ENCODE peak calls at places on chromosomes 12 and 14, in eight cellular contexts. N, M, P, D, K, A, B and Q are unnamed samples.

GRCh38 chr14:50875359-50876090 is 3.7 kb downstream of the ABHD12B start:
- DNase-seq in N (no peak), M (peak), P (no peak), D (no peak), K (no peak), A (no peak), B (no peak), Q (no peak)

GRCh38 chr14:72714094-72714493 is 179.8 kb downstream of the DPF3 start:
- DNase-seq in N (no peak), M (peak), P (no peak), D (no peak), K (no peak), A (no peak), B (no peak), Q (no peak)

GRCh38 chr12:11763760-11764520 is 114.5 kb downstream of the ETV6 start:
- DNase-seq in N (no peak), M (no peak), P (no peak), D (no peak), K (no peak), A (no peak), B (no peak), Q (no peak)

GRCh38 chr12:87779858-87780498 is 249.2 kb downstream of the C12orf50 start:
- DNase-seq in N (no peak), M (no peak), P (no peak), D (no peak), K (no peak), A (peak), B (no peak), Q (no peak)

GRCh38 chr14:44309336-44309735 is 197.7 kb downstream of the FSCB start:
- DNase-seq in N (no peak), M (no peak), P (no peak), D (no peak), K (no peak), A (no peak), B (no peak), Q (no peak)

GRCh38 chr12:116492703-116493324 is 66.4 kb upstream of the MAP1LC3B2 start:
- DNase-seq in N (peak), M (peak), P (no peak), D (peak), K (no peak), A (no peak), B (no peak), Q (no peak)

GRCh38 chr14:86221000-86221399 is 691.1 kb downstream of the FLRT2 start:
- DNase-seq in N (no peak), M (no peak), P (no peak), D (no peak), K (no peak), A (peak), B (no peak), Q (no peak)

GRCh38 chr12:119444462-119445044 is 110.0 kb downstream of the CCDC60 start:
- DNase-seq in N (peak), M (peak), P (no peak), D (peak), K (no peak), A (peak), B (peak), Q (peak)

GRCh38 chr14:50403433-50403832 is 6.8 kb upstream of the CDKL1 start:
- DNase-seq in N (no peak), M (no peak), P (no peak), D (no peak), K (no peak), A (no peak), B (no peak), Q (no peak)

GRCh38 chr12:121925361-121925725 is 7.0 kb downstream of the CFAP251 start:
- DNase-seq in N (no peak), M (no peak), P (no peak), D (no peak), K (no peak), A (no peak), B (no peak), Q (no peak)

GRCh38 chr14:48937796-48938195 is 648.4 kb downstream of the RPS29 start:
- DNase-seq in N (no peak), M (no peak), P (no peak), D (no peak), K (no peak), A (no peak), B (no peak), Q (no peak)

GRCh38 chr14:52023518-52023917 is 34.2 kb downstream of the RTRAF start:
- DNase-seq in N (no peak), M (no peak), P (no peak), D (no peak), K (no peak), A (no peak), B (no peak), Q (peak)

GRCh38 chr12:124804011-124804621 is 59.5 kb downstream of the SCARB1 start:
- DNase-seq in N (peak), M (peak), P (no peak), D (peak), K (no peak), A (peak), B (peak), Q (peak)

GRCh38 chr12:22709292-22709691 is 84.3 kb downstream of the ETNK1 start:
- DNase-seq in N (peak), M (peak), P (no peak), D (peak), K (no peak), A (no peak), B (no peak), Q (no peak)

GRCh38 chr14:61330511-61330910 is 9.1 kb downstream of the PRKCH start:
- DNase-seq in N (no peak), M (no peak), P (no peak), D (no peak), K (no peak), A (no peak), B (no peak), Q (no peak)

GRCh38 chr12:4134833-4135597 is 138.5 kb upstream of the CCND2 start:
- DNase-seq in N (no peak), M (no peak), P (no peak), D (no peak), K (no peak), A (no peak), B (no peak), Q (no peak)

GRCh38 chr12:39442895-39443703 is at the start of gene KIF21A:
- DNase-seq in N (peak), M (peak), P (peak), D (peak), K (peak), A (peak), B (peak), Q (peak)
- TF ChIP-seq POLR2A in N (peak), M (peak), P (peak), D (peak), K (no peak), A (peak), B (no peak), Q (peak)

DNA sequence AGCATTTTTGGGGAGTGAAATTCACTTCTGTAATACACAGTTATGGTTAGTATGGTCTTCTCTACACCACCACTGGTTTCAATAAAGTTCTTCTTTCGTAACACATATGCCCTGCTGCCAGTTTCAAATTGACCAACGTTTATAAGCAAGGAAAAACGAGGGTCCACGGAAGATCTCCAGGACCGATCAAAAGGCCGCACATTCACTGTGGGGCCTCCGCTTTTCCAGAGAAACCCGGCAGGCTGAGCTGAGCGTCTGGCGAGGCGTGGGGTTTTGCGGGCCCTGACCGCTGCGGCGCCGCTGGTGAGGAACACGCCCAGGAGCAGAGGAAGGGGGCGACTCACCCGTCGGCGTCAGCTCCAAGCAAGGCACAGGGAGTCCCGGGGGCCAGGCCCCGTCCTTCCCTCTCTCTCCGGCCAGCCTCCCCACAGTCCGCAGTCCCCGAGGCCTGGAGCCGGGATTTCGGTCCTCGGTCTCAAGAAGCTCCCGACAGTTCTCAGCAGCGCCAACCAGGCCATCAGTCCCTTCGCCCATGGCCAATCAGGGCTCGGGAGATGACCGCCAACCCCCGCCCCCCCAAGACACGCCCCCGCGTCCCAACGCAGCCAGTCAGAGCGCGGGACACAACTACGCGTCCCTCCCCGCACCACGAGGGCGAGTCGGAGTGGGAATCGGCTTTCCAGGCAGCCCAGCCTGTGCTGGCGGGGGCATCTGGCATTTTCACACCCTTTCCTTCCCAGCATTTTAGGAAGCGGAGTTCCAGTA is at the start of gene MTERF2:
- DNase-seq in N (peak), M (peak), P (peak), D (peak), K (peak), A (peak), B (peak), Q (peak)
- H3K4me3 ChIP-seq in N (peak), M (peak), P (peak), D (peak), K (peak), A (peak), B (peak), Q (peak)

GRCh38 chr12:8548192-8548591 is 7.5 kb upstream of the CLEC4E start:
- DNase-seq in N (no peak), M (no peak), P (no peak), D (no peak), K (no peak), A (no peak), B (no peak), Q (no peak)

GRCh38 chr12:8554451-8555195 is 13.9 kb upstream of the CLEC4E start:
- DNase-seq in N (no peak), M (peak), P (no peak), D (no peak), K (no peak), A (no peak), B (no peak), Q (no peak)

GRCh38 chr12:8556748-8557147 is 16.0 kb upstream of the CLEC4E start:
- DNase-seq in N (no peak), M (no peak), P (no peak), D (no peak), K (no peak), A (no peak), B (no peak), Q (no peak)

GRCh38 chr12:8549381-8549780 is 8.7 kb upstream of the CLEC4E start:
- DNase-seq in N (no peak), M (no peak), P (no peak), D (no peak), K (no peak), A (no peak), B (no peak), Q (no peak)

DNA sequence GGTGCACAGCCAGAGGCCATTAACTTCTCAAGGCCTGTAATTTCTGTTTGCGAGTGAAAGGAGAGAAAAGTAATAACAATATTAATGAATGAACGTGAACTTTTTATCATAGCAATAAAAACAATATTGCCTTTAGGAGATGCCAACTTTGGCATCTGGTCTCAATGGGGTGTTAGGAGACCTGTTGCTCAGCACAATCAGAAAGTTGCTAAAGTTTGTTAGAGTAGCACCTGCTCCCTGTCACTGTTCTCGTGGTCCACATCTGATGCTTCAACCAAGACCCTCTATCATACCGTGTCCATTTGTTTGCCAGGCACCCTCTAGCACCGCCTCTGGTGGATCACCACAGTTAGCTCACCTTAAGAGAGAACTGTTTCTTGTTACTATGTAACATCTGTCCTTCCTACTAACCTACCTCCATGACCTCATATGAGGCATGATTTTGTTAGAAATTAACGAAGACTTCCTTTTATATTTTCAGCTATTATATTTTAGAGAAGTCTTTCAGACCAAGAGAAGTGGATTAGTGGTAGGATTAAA is 12.5 kb upstream of the CLEC4E start:
- DNase-seq in N (no peak), M (no peak), P (no peak), D (no peak), K (no peak), A (no peak), B (no peak), Q (no peak)
- TF ChIP-seq CTCF in N (no peak), M (no peak), P (no peak), D (no peak), K (no peak), A (no peak), B (no peak), Q (no peak)

DNA sequence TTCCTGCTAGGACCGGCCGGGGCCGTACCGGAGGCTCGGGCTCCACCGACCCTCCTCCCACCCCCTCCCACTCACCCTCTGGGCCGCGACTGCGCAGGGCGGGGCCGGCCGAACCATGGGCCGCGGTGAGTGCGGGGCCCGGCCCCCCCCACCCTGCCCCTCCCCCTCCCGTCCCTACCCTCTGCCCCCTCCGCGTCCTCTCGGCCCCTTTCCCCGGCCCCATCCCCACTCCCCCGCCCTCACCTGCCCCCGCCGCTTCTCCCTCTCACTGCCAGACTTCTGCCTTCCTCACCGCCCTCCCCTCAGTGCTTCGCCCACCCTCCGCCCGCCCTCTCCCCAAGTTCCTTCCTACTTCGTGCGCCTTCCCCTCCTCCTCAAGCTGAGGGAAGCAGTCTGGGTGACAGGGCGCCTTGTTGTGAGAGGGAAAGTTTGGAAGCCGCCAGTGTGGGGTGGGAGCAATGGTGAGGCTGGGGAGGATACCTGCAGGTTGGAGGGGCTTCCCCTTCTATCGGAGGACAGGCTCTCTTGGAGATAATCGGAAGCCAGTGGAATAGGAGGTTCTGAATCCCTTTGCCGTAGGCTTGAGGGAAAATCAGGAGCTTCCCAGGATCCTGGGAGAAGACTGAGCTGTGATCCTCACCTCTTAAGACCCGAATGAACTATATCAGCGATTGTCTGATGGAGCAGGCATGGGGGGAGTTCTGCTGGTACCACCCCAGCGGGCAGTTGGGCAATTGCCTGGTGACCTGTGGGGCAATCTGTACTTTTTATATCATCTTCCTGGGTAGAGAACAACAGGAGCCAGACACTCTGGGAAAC is 472 bp downstream of the MBD6 start:
- DNase-seq in N (no peak), M (peak), P (peak), D (no peak), K (peak), A (peak), B (peak), Q (peak)
- TF ChIP-seq POLR2A in N (peak), M (no peak), P (no peak), D (no peak), K (no peak), A (no peak), B (no peak), Q (peak)

DNA sequence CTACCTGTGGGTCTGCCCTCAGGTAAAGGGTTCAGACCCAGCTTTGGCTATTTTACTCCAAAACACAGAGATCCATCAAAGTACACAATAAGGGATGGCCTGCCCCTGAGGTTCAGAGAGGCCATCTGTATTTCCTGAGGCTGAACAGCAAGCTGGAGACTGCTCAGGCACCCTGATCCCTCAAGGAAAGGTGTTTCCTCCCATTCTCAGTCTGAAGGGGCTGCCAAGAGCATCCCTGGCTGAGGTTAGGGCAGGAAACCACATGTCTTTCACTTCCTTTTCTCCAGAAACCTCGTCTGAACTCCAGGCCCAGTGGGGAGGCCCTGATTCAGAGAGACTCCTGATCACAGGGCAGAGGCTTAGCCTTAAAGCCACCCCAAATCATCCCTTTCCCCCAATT is 1.5 kb downstream of the RILPL1 start:
- DNase-seq in N (no peak), M (peak), P (no peak), D (no peak), K (no peak), A (no peak), B (no peak), Q (no peak)
- H3K4me3 ChIP-seq in N (peak), M (no peak), P (peak), D (peak), K (peak), A (no peak), B (no peak), Q (peak)